ENCODE peak calls at places on chromosome 1, in six cellular contexts. One of them, this sample, is unnamed.

GRCh38 chr1:89167590-89168215 is 8.1 kb downstream of the GBP7 start:
- DNase-seq in HCT116: no peak
- DNase-seq in K562: no peak
- DNase-seq in HepG2: no peak
- DNase-seq in GM12878: no peak
- DNase-seq in H1: no peak
- DNase-seq in this sample: no peak

GRCh38 chr1:230186003-230186863 is 119.2 kb downstream of the GALNT2 start:
- DNase-seq in HCT116: peak
- DNase-seq in K562: peak
- DNase-seq in HepG2: peak
- DNase-seq in GM12878: no peak
- DNase-seq in H1: no peak
- DNase-seq in this sample: peak

GRCh38 chr1:209674957-209675566 is at the start of gene G0S2:
- DNase-seq in HCT116: no peak
- DNase-seq in K562: peak
- DNase-seq in HepG2: no peak
- DNase-seq in GM12878: no peak
- DNase-seq in H1: peak
- DNase-seq in this sample: peak

GRCh38 chr1:43952731-43953350 is 6.1 kb downstream of the IPO13 start:
- DNase-seq in HCT116: no peak
- DNase-seq in K562: no peak
- DNase-seq in HepG2: no peak
- DNase-seq in GM12878: no peak
- DNase-seq in H1: peak
- DNase-seq in this sample: no peak

GRCh38 chr1:198101716-198102453 is 54.9 kb upstream of the NEK7 start:
- DNase-seq in HCT116: no peak
- DNase-seq in K562: no peak
- DNase-seq in HepG2: no peak
- DNase-seq in GM12878: no peak
- DNase-seq in H1: no peak
- DNase-seq in this sample: no peak

GRCh38 chr1:223135176-223135575 is 7.9 kb downstream of the TLR5 start:
- DNase-seq in HCT116: no peak
- DNase-seq in K562: no peak
- DNase-seq in HepG2: no peak
- DNase-seq in GM12878: no peak
- DNase-seq in H1: peak
- DNase-seq in this sample: no peak

GRCh38 chr1:193358419-193358818 is 172.0 kb upstream of the B3GALT2 start:
- DNase-seq in HCT116: no peak
- DNase-seq in K562: no peak
- DNase-seq in HepG2: no peak
- DNase-seq in GM12878: no peak
- DNase-seq in H1: no peak
- DNase-seq in this sample: no peak

GRCh38 chr1:22500476-22500875 is 48.8 kb downstream of the ZBTB40 start:
- DNase-seq in HCT116: peak
- DNase-seq in K562: no peak
- DNase-seq in HepG2: no peak
- DNase-seq in GM12878: no peak
- DNase-seq in H1: no peak
- DNase-seq in this sample: no peak

GRCh38 chr1:59779949-59780348 is 34.8 kb upstream of the HOOK1 start:
- DNase-seq in HCT116: no peak
- DNase-seq in K562: peak
- DNase-seq in HepG2: peak
- DNase-seq in GM12878: no peak
- DNase-seq in H1: no peak
- DNase-seq in this sample: peak

GRCh38 chr1:85201340-85202091 is 700 bp upstream of the SYDE2 start:
- DNase-seq in HCT116: no peak
- DNase-seq in K562: peak
- DNase-seq in HepG2: peak
- DNase-seq in GM12878: no peak
- DNase-seq in H1: peak
- DNase-seq in this sample: peak

GRCh38 chr1:118325545-118326225 is 140.7 kb upstream of the SPAG17 start:
- DNase-seq in HCT116: no peak
- DNase-seq in K562: no peak
- DNase-seq in HepG2: no peak
- DNase-seq in GM12878: no peak
- DNase-seq in H1: no peak
- DNase-seq in this sample: no peak
- TF ChIP-seq ZNF274 in HCT116: no peak
- TF ChIP-seq ZNF274 in K562: no peak
- TF ChIP-seq ZNF274 in HepG2: no peak
- TF ChIP-seq ZNF274 in GM12878: no peak
- TF ChIP-seq ZNF274 in H1: no peak
- TF ChIP-seq ZNF274 in this sample: no peak

DNA sequence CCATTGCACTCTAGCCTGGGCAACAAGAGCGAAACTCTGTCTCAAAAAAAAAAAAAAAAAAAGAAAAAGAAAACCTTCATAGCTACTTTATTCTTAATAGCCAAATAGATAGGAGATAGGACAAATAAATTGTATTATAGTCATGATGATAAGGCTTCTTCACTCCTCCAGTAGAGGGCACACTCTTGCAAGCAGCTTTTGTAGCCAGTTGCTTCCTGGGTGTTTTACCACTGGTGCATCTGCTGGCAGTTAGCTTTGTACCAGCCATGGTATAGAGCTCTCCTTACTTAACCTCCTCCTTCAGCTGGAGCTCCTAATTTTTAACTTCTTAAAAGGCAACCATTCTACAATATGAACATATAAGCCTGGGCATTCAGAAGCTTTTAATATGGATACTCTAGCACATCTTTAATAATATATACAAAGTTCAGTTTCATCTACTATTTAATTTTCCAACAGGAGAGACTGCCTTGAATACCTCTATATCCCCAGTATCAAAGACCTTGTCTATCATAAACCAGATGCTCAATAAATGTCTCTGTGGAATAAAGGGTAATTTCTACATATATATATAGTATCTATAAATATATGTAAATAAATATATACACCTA is 35.8 kb downstream of the EVI5 start:
- DNase-seq in HCT116: peak
- DNase-seq in K562: peak
- DNase-seq in HepG2: peak
- DNase-seq in GM12878: no peak
- DNase-seq in H1: no peak
- DNase-seq in this sample: peak
- TF ChIP-seq ZNF274 in HCT116: no peak
- TF ChIP-seq ZNF274 in K562: no peak
- TF ChIP-seq ZNF274 in HepG2: no peak
- TF ChIP-seq ZNF274 in GM12878: no peak
- TF ChIP-seq ZNF274 in H1: no peak
- TF ChIP-seq ZNF274 in this sample: no peak

GRCh38 chr1:29800120-29800519 is 563.8 kb downstream of the PTPRU start:
- DNase-seq in HCT116: no peak
- DNase-seq in K562: peak
- DNase-seq in HepG2: no peak
- DNase-seq in GM12878: no peak
- DNase-seq in H1: no peak
- DNase-seq in this sample: no peak

GRCh38 chr1:29800522-29800956 is 564.2 kb downstream of the PTPRU start:
- DNase-seq in HCT116: peak
- DNase-seq in K562: no peak
- DNase-seq in HepG2: no peak
- DNase-seq in GM12878: no peak
- DNase-seq in H1: no peak
- DNase-seq in this sample: no peak

GRCh38 chr1:29801561-29801973 is 565.2 kb downstream of the PTPRU start:
- DNase-seq in HCT116: no peak
- DNase-seq in K562: no peak
- DNase-seq in HepG2: no peak
- DNase-seq in GM12878: no peak
- DNase-seq in H1: no peak
- DNase-seq in this sample: no peak

GRCh38 chr1:29801003-29801402 is 564.7 kb downstream of the PTPRU start:
- DNase-seq in HCT116: no peak
- DNase-seq in K562: no peak
- DNase-seq in HepG2: no peak
- DNase-seq in GM12878: no peak
- DNase-seq in H1: no peak
- DNase-seq in this sample: no peak

GRCh38 chr1:29798699-29799566 is 562.6 kb downstream of the PTPRU start:
- DNase-seq in HCT116: no peak
- DNase-seq in K562: no peak
- DNase-seq in HepG2: no peak
- DNase-seq in GM12878: no peak
- DNase-seq in H1: no peak
- DNase-seq in this sample: no peak
- TF ChIP-seq ZNF274 in HCT116: no peak
- TF ChIP-seq ZNF274 in K562: no peak
- TF ChIP-seq ZNF274 in HepG2: no peak
- TF ChIP-seq ZNF274 in GM12878: no peak
- TF ChIP-seq ZNF274 in H1: no peak
- TF ChIP-seq ZNF274 in this sample: no peak

DNA sequence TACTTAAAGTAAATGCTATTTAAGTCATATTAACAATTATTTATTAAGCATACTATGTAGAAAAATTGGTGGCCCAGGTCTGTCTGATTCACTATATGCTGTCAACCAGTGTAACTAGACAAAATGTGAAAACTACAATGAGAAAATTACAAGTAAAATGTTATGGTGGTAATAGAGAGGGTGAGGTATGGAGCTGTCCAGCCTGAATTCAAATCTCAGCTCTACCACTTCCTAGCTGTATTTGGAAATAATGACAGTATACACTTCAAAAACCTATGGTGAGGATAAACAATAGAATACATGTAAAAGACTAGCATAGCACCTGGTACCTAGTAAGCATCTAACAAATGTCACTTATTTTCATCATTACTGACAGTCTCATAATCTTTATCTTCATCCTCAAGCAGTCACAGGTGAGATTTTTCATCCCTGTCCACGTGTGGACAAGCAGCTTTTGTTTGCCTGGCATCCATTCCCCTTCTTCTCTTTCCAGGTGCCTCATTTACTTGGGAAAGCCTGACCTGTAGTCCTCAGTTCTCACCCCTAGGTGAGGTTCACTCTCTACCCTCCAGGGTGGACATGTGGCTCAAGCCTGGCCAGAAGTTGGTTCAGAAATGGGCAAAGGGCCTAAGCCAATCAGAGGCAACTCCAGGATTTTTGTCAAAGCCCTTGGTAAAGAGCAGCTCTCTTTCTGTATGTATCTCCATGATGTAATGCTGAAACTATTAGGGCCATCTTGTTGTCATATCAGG is 29.5 kb downstream of the EGLN1 start:
- DNase-seq in HCT116: no peak
- DNase-seq in K562: no peak
- DNase-seq in HepG2: no peak
- DNase-seq in GM12878: no peak
- DNase-seq in H1: no peak
- DNase-seq in this sample: no peak
- TF ChIP-seq ZNF274 in HCT116: no peak
- TF ChIP-seq ZNF274 in K562: no peak
- TF ChIP-seq ZNF274 in HepG2: no peak
- TF ChIP-seq ZNF274 in GM12878: no peak
- TF ChIP-seq ZNF274 in H1: no peak
- TF ChIP-seq ZNF274 in this sample: no peak

DNA sequence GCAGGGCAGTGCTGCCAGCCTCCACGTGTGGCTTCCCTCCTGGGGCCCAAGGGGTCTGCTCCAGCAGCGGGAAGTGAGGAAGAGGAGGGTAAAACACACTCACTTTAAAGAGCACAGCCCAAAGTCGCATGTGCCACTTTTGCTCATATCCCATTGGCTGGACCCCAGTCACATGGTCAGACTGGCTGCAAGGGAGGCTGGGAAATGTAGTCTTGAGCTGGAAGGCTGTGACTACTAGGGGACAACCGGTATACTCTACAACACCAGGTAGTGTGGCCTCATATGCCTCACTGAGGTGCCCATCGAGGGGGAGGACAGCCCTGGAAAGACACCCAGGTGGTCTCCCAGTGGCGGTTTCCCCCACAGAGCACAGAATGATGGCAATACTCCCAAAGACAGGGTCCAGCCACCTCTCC is 45.2 kb downstream of the CAMK2N1 start:
- DNase-seq in HCT116: peak
- DNase-seq in K562: peak
- DNase-seq in HepG2: peak
- DNase-seq in GM12878: no peak
- DNase-seq in H1: peak
- DNase-seq in this sample: peak
- TF ChIP-seq ZNF274 in HCT116: no peak
- TF ChIP-seq ZNF274 in K562: no peak
- TF ChIP-seq ZNF274 in HepG2: no peak
- TF ChIP-seq ZNF274 in GM12878: no peak
- TF ChIP-seq ZNF274 in H1: no peak
- TF ChIP-seq ZNF274 in this sample: no peak

GRCh38 chr1:26121854-26122773 is 10.5 kb downstream of the PDIK1L start:
- DNase-seq in HCT116: no peak
- DNase-seq in K562: no peak
- DNase-seq in HepG2: no peak
- DNase-seq in GM12878: no peak
- DNase-seq in H1: no peak
- DNase-seq in this sample: no peak
- TF ChIP-seq ZNF274 in HCT116: no peak
- TF ChIP-seq ZNF274 in K562: no peak
- TF ChIP-seq ZNF274 in HepG2: no peak
- TF ChIP-seq ZNF274 in GM12878: no peak
- TF ChIP-seq ZNF274 in H1: no peak
- TF ChIP-seq ZNF274 in this sample: no peak

GRCh38 chr1:9246841-9247785 is 12.5 kb downstream of the H6PD start:
- DNase-seq in HCT116: no peak
- DNase-seq in K562: no peak
- DNase-seq in HepG2: no peak
- DNase-seq in GM12878: no peak
- DNase-seq in H1: peak
- DNase-seq in this sample: no peak

GRCh38 chr1:9248341-9249262 is 14.0 kb downstream of the H6PD start:
- DNase-seq in HCT116: no peak
- DNase-seq in K562: no peak
- DNase-seq in HepG2: no peak
- DNase-seq in GM12878: no peak
- DNase-seq in H1: no peak
- DNase-seq in this sample: no peak

GRCh38 chr1:9249263-9249533 is 14.6 kb downstream of the H6PD start:
- DNase-seq in HCT116: no peak
- DNase-seq in K562: no peak
- DNase-seq in HepG2: no peak
- DNase-seq in GM12878: no peak
- DNase-seq in H1: no peak
- DNase-seq in this sample: no peak

GRCh38 chr1:9246215-9246614 is 11.6 kb downstream of the H6PD start:
- DNase-seq in HCT116: no peak
- DNase-seq in K562: no peak
- DNase-seq in HepG2: no peak
- DNase-seq in GM12878: no peak
- DNase-seq in H1: no peak
- DNase-seq in this sample: no peak

DNA sequence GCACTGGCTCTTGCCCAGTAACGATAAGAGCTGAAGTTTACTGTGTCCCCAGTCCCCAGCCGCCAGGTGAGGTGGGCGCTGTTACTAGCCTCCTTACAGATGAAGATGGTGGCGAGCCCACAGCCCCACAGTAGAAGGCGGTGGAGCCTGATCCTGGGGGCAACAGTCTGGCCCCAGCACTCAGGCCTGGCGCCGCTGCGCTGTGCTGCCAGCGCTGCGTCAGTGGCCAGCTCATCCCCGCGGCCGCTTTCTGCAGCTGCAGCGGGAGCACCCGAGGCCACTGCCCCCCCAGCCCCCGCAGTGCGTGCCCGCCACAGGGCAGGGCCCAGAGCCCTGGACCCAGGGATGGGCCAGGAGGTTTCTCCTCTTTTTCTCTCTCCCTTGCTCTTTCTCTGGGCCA is 13.3 kb downstream of the H6PD start:
- DNase-seq in HCT116: no peak
- DNase-seq in K562: no peak
- DNase-seq in HepG2: no peak
- DNase-seq in GM12878: no peak
- DNase-seq in H1: no peak
- DNase-seq in this sample: no peak
- TF ChIP-seq ZNF274 in HCT116: no peak
- TF ChIP-seq ZNF274 in K562: no peak
- TF ChIP-seq ZNF274 in HepG2: no peak
- TF ChIP-seq ZNF274 in GM12878: no peak
- TF ChIP-seq ZNF274 in H1: no peak
- TF ChIP-seq ZNF274 in this sample: no peak